ENCODE peak calls at places on chromosomes 4 and X, in four cellular contexts. L is cardiac muscle cell, C is progenitor cell of endocrine pancreas, V is neural crest cell. D is an unnamed sample.

GRCh38 chrX:68428431-68428830 is 4.9 kb downstream of the OPHN1 start:
- DNase-seq in L (peak; percentile 20), C (no peak), V (no peak), D (no peak)

GRCh38 chrX:122641136-122641535 is 542.9 kb upstream of the GRIA3 start:
- DNase-seq in L (no peak), C (no peak), V (no peak), D (no peak)

GRCh38 chr4:147194107-147194506 is 248.4 kb upstream of the TTC29 start:
- DNase-seq in L (peak; percentile 44), C (no peak), V (no peak), D (no peak)

GRCh38 chr4:81130569-81130968 is 84.5 kb downstream of the PRKG2 start:
- DNase-seq in L (no peak), C (no peak), V (no peak), D (no peak)

GRCh38 chr4:15851969-15852368 is 73.8 kb downstream of the CD38 start:
- DNase-seq in L (no peak), C (no peak), V (no peak), D (no peak)

GRCh38 chrX:58025979-58026378 is 115.7 kb upstream of the ZXDA start:
- DNase-seq in L (peak; percentile 2), C (no peak), V (no peak), D (peak; percentile 50)

GRCh38 chrX:39907964-39908616 is 189.7 kb downstream of the BCOR start:
- DNase-seq in L (peak; percentile 88), C (no peak), V (no peak), D (peak; percentile 21)

GRCh38 chr4:16591867-16592266 is 306.6 kb downstream of the LDB2 start:
- DNase-seq in L (peak; percentile 84), C (no peak), V (peak; percentile 17), D (no peak)

GRCh38 chr4:10200869-10201268 is 84.3 kb upstream of the WDR1 start:
- DNase-seq in L (no peak), C (no peak), V (no peak), D (no peak)

GRCh38 chr4:80070880-80071620 is 2.0 kb downstream of the ANTXR2 start:
- DNase-seq in L (peak; percentile 26), C (no peak), V (no peak), D (no peak)

GRCh38 chr4:88137112-88137511 is 21.3 kb downstream of the ABCG2 start:
- DNase-seq in L (no peak), C (no peak), V (no peak), D (no peak)

GRCh38 chr4:150119492-150119891 is 41.2 kb downstream of the DCLK2 start:
- DNase-seq in L (peak; percentile 33), C (no peak), V (no peak), D (no peak)

GRCh38 chr4:81136161-81136910 is 78.7 kb downstream of the PRKG2 start:
- DNase-seq in L (peak; percentile 97), C (no peak), V (no peak), D (no peak)

GRCh38 chr4:9979101-9979815 is 42.0 kb downstream of the SLC2A9 start:
- DNase-seq in L (no peak), C (no peak), V (no peak), D (no peak)

GRCh38 chr4:183099537-183100297 is 660 bp downstream of the WWC2 start:
- DNase-seq in L (no peak), C (peak; percentile 68), V (peak; percentile 30), D (peak; percentile 11)

GRCh38 chrX:115616943-115617563 is 56.1 kb downstream of the PLS3 start:
- DNase-seq in L (peak; percentile 30), C (no peak), V (no peak), D (peak; percentile 7)

GRCh38 chr4:45580306-45580705 is 543.5 kb downstream of the GABRG1 start:
- DNase-seq in L (no peak), C (no peak), V (no peak), D (no peak)

GRCh38 chr4:108901271-108901670 is 138.4 kb upstream of the ETNPPL start:
- DNase-seq in L (no peak), C (no peak), V (no peak), D (no peak)

GRCh38 chrX:40938418-40938817 is 146.8 kb upstream of the USP9X start:
- DNase-seq in L (peak; percentile 30), C (no peak), V (no peak), D (no peak)

GRCh38 chr4:172287112-172287511 is 473.9 kb downstream of the GALNTL6 start:
- DNase-seq in L (no peak), C (no peak), V (no peak), D (no peak)

GRCh38 chrX:22373094-22373493 is 100.4 kb downstream of the CBLL2 start:
- DNase-seq in L (no peak), C (no peak), V (no peak), D (no peak)

GRCh38 chr4:48470135-48470534 is 13.0 kb upstream of the SLC10A4 start:
- DNase-seq in L (no peak), C (no peak), V (no peak), D (no peak)

GRCh38 chr4:48472794-48473193 is 10.3 kb upstream of the SLC10A4 start:
- DNase-seq in L (no peak), C (no peak), V (no peak), D (no peak)

GRCh38 chr4:48470570-48470969 is 12.6 kb upstream of the SLC10A4 start:
- DNase-seq in L (no peak), C (no peak), V (no peak), D (no peak)

GRCh38 chr4:48467442-48467841 is 15.7 kb upstream of the SLC10A4 start:
- DNase-seq in L (no peak), C (no peak), V (no peak), D (no peak)

GRCh38 chr4:48467891-48468290 is 15.3 kb upstream of the SLC10A4 start:
- DNase-seq in L (no peak), C (no peak), V (no peak), D (no peak)
- TF ChIP-seq CTCF in L (no peak), C (no peak), V (no peak), D (no peak)

GRCh38 chr4:71473541-71474240 is 134.9 kb downstream of the SLC4A4 start:
- DNase-seq in L (no peak), C (no peak), V (no peak), D (no peak)
- TF ChIP-seq CTCF in L (no peak), C (no peak), V (no peak), D (no peak)

GRCh38 chr4:90357117-90357710 is 230.0 kb downstream of the CCSER1 start:
- DNase-seq in L (peak; percentile 88), C (no peak), V (no peak), D (no peak)
- TF ChIP-seq CTCF in L (peak; percentile 69), C (peak; percentile 71), V (peak; percentile 80), D (peak; percentile 23)

GRCh38 chr4:133156096-133156495 is 7.0 kb downstream of the PCDH10 start:
- DNase-seq in L (no peak), C (no peak), V (peak; percentile 29), D (no peak)

GRCh38 chr4:133156556-133156955 is 7.5 kb downstream of the PCDH10 start:
- DNase-seq in L (no peak), C (no peak), V (no peak), D (no peak)

GRCh38 chr4:133152330-133152791 is 3.3 kb downstream of the PCDH10 start:
- DNase-seq in L (peak; percentile 28), C (no peak), V (peak; percentile 4), D (peak; percentile 3)

GRCh38 chr4:133152801-133153526 is 3.9 kb downstream of the PCDH10 start:
- DNase-seq in L (peak; percentile 25), C (no peak), V (no peak), D (no peak)

DNA sequence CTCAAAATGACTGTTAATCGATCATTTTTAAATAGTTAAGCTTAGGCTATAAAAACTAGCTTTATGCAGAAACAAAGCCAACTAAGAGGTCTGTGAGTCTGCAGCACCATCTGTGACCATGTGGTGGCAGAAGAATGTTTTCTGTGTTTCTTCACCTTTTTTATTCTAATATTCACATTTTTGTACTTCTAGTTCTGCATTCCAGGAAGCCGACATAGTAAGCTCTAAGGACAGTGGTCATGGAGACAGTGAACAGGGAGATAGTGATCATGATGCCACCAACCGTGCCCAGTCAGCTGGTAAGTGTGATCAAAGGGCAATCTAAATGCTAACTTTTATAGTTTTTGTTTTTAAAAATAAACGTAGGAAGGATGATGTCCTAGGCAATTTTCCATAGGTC is 5.6 kb downstream of the PCDH10 start:
- DNase-seq in L (peak; percentile 66), C (no peak), V (peak; percentile 7), D (peak; percentile 4)
- TF ChIP-seq CTCF in L (peak; percentile 80), C (peak; percentile 80), V (peak; percentile 77), D (peak; percentile 18)

GRCh38 chrX:44544036-44544435 is 1.4 kb upstream of the FUNDC1 start:
- DNase-seq in L (no peak), C (no peak), V (no peak), D (no peak)

DNA sequence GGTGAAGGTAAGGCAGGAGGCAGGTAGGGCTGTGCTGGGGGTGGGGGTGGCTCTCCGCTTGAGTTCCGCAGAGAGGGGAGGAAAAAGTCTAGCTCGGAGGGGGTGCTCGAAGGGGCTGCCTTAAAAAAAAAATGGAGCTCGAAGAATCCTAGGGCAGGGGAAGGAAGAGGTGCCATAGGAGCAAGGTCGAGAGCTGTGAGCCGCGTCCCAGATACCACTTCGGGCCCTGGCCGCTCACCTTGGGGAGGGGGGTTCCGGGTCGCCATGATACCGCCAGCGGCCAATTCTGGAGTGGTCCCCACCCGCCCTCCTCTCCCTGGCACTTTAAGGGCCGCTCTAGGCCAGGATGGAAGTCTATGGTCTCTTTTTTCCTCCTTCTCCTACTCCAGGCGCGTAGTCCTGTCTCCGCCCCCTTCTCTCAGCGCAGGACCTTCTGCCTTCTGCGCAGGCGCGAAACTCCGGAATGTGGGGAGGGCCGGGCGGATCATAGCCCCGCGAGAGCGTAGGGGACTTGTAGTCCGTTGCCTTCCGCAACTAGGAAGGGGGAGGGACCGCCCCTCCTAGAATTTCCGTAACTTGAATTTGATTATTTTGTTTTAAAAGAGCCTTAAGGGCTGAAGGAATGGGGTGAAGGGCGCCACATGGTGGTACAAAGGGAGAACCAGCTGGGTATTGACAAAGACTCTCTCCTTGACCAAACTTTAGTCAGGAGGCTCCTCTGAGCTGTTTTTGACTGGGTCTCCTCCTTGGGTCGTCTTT is at the start of gene FUNDC1:
- DNase-seq in L (peak; percentile 96), C (peak; percentile 90), V (peak; percentile 88), D (peak; percentile 91)
- TF ChIP-seq CTCF in L (peak; percentile 23), C (peak; percentile 47), V (peak; percentile 47), D (no peak)

GRCh38 chr4:112120021-112120420 is 25.2 kb upstream of the FAM241A start:
- DNase-seq in L (no peak), C (no peak), V (no peak), D (no peak)
- TF ChIP-seq CTCF in L (no peak), C (no peak), V (no peak), D (no peak)

GRCh38 chr4:2831611-2832308 is 11.9 kb upstream of the ADD1 start:
- DNase-seq in L (no peak), C (no peak), V (no peak), D (no peak)
- TF ChIP-seq CTCF in L (no peak), C (no peak), V (no peak), D (no peak)